ENCODE peak calls at places on chromosomes 16 and 17, in ten cellular contexts. M, D, B, Z, N, A, H, X, E and P are unnamed samples.

GRCh38 chr17:74430706-74431567 is 951 bp upstream of the GPRC5C start:
- DNase-seq in M (no peak), D (peak; percentile 85), B (peak; percentile 63), Z (peak; percentile 82), N (no peak), A (no peak), H (peak; percentile 92), X (peak; percentile 64), E (peak; percentile 88), P (no peak)

GRCh38 chr16:82265809-82266208 is 95.8 kb upstream of the MPHOSPH6 start:
- DNase-seq in M (no peak), D (no peak), B (no peak), Z (no peak), N (no peak), A (no peak), H (no peak), X (no peak), E (no peak), P (no peak)

GRCh38 chr17:45428050-45428953 is 4.4 kb downstream of the ARHGAP27 start:
- DNase-seq in M (peak; percentile 82), D (peak; percentile 76), B (peak; percentile 80), Z (peak; percentile 81), N (peak; percentile 65), A (no peak), H (peak; percentile 77), X (peak; percentile 82), E (peak; percentile 33), P (peak; percentile 27)

GRCh38 chr17:41689497-41690299 is 1.0 kb downstream of the EIF1 start:
- DNase-seq in M (peak; percentile 73), D (peak; percentile 75), B (no peak), Z (peak; percentile 84), N (peak; percentile 71), A (no peak), H (peak; percentile 33), X (peak; percentile 46), E (peak; percentile 65), P (peak; percentile 56)

GRCh38 chr16:72876221-72876620 is 171.7 kb downstream of the ZFHX3 start:
- DNase-seq in M (peak; percentile 14), D (no peak), B (no peak), Z (no peak), N (peak; percentile 67), A (peak; percentile 44), H (no peak), X (no peak), E (peak; percentile 84), P (peak; percentile 75)

GRCh38 chr17:31394544-31394943 is 3.1 kb downstream of the RAB11FIP4 start:
- DNase-seq in M (peak; percentile 80), D (peak; percentile 77), B (peak; percentile 73), Z (peak; percentile 53), N (peak; percentile 64), A (peak; percentile 17), H (no peak), X (no peak), E (peak; percentile 73), P (peak; percentile 66)

GRCh38 chr17:55577011-55577586 is 65.8 kb upstream of the SMIM36 start:
- DNase-seq in M (peak; percentile 27), D (peak; percentile 92), B (no peak), Z (peak; percentile 73), N (peak; percentile 61), A (no peak), H (no peak), X (no peak), E (peak; percentile 66), P (peak; percentile 77)

GRCh38 chr16:87747626-87748025 is 18.2 kb downstream of the KLHDC4 start:
- DNase-seq in M (no peak), D (no peak), B (no peak), Z (no peak), N (no peak), A (no peak), H (no peak), X (no peak), E (no peak), P (no peak)

GRCh38 chr17:28944862-28945741 is 6.2 kb downstream of the PHF12 start:
- DNase-seq in M (peak; percentile 15), D (peak; percentile 78), B (no peak), Z (no peak), N (no peak), A (no peak), H (no peak), X (no peak), E (no peak), P (peak; percentile 67)

GRCh38 chr16:15443753-15444152 is 9.4 kb downstream of the BMERB1 start:
- DNase-seq in M (no peak), D (no peak), B (no peak), Z (no peak), N (no peak), A (no peak), H (no peak), X (no peak), E (no peak), P (no peak)

GRCh38 chr17:17351901-17352781 is 49.0 kb downstream of the NT5M start:
- DNase-seq in M (peak; percentile 86), D (peak; percentile 69), B (peak; percentile 78), Z (peak; percentile 12), N (peak; percentile 84), A (peak; percentile 37), H (no peak), X (no peak), E (peak; percentile 27), P (peak; percentile 27)

GRCh38 chr16:72722552-72722951 is 325.4 kb downstream of the ZFHX3 start:
- DNase-seq in M (no peak), D (no peak), B (no peak), Z (no peak), N (no peak), A (no peak), H (no peak), X (no peak), E (no peak), P (no peak)

GRCh38 chr16:83606486-83607030 is 201.2 kb upstream of the HSBP1 start:
- DNase-seq in M (no peak), D (no peak), B (no peak), Z (peak; percentile 43), N (no peak), A (no peak), H (no peak), X (no peak), E (no peak), P (no peak)

GRCh38 chr17:73474370-73474988 is 162.7 kb upstream of the CDC42EP4 start:
- DNase-seq in M (peak; percentile 39), D (peak; percentile 74), B (peak; percentile 81), Z (peak; percentile 64), N (peak; percentile 4), A (peak; percentile 10), H (peak; percentile 9), X (peak; percentile 54), E (peak; percentile 66), P (no peak)

GRCh38 chr17:61594294-61594825 is 3.3 kb upstream of the NACA2 start:
- DNase-seq in M (no peak), D (peak; percentile 20), B (no peak), Z (no peak), N (no peak), A (no peak), H (no peak), X (no peak), E (peak; percentile 33), P (no peak)

GRCh38 chr17:17269926-17270773 is 10.9 kb downstream of the COPS3 start:
- DNase-seq in M (peak; percentile 17), D (no peak), B (no peak), Z (no peak), N (peak; percentile 9), A (no peak), H (no peak), X (no peak), E (no peak), P (no peak)